ENCODE peak calls at places on chromosomes 12 and 14, in nine cellular contexts. U is psoas muscle; T is MM.1S; V is GM12865; A is adrenal gland; M is stimulated activated CD4-positive, alpha-beta T cell treated with anti-CD3 and anti-CD28 coated beads, Interleukin-15, amount 100 ng/mL, for 24 hours; H is cardiac muscle cell; W is RWPE2; Y is iPS-NIHi11. K is an unnamed sample.
A peak's percentile ranks its signal among the peaks of the same experiment; 100 is the strongest.

GRCh38 chr14:104140463-104141331 is 2.3 kb downstream of the KIF26A start:
- DNase-seq in U (peak; percentile 5), T (no peak), V (no peak), A (no peak), M (no peak), H (no peak), W (peak; percentile 58), Y (peak; percentile 7), K (no peak)

GRCh38 chr12:83084516-83085234 is 398.0 kb downstream of the TMTC2 start:
- DNase-seq in U (no peak), T (no peak), V (no peak), A (no peak), M (no peak), H (peak; percentile 12), W (no peak), Y (no peak), K (no peak)

GRCh38 chr14:34580381-34580780 is 40.9 kb upstream of the EAPP start:
- DNase-seq in U (no peak), T (no peak), V (no peak), A (peak; percentile 18), M (no peak), H (no peak), W (peak; percentile 11), Y (no peak), K (no peak)

GRCh38 chr14:87049886-87050820 is 942.8 kb downstream of the GALC start:
- DNase-seq in U (no peak), T (peak; percentile 31), V (peak; percentile 1), A (no peak), M (peak; percentile 3), H (peak; percentile 40), W (no peak), Y (peak; percentile 47), K (peak; percentile 33)

GRCh38 chr12:7856516-7856915 is 16.2 kb downstream of the SLC2A14 start:
- DNase-seq in U (no peak), T (no peak), V (no peak), A (no peak), M (no peak), H (no peak), W (no peak), Y (no peak), K (no peak)

GRCh38 chr12:131408484-131408883 is 302.4 kb upstream of the SFSWAP start:
- DNase-seq in U (no peak), T (no peak), V (no peak), A (no peak), M (no peak), H (no peak), W (no peak), Y (no peak), K (no peak)

GRCh38 chr12:779745-780734 is 27.7 kb downstream of the WNK1 start:
- DNase-seq in U (no peak), T (no peak), V (peak; percentile 23), A (no peak), M (no peak), H (peak; percentile 10), W (no peak), Y (peak; percentile 15), K (no peak)

GRCh38 chr12:41604830-41605229 is 416.7 kb downstream of the PDZRN4 start:
- DNase-seq in U (no peak), T (no peak), V (no peak), A (no peak), M (no peak), H (no peak), W (no peak), Y (no peak), K (no peak)

GRCh38 chr14:63388766-63389431 is 70.2 kb upstream of the GPHB5 start:
- DNase-seq in U (peak; percentile 62), T (peak; percentile 25), V (peak; percentile 80), A (peak; percentile 79), M (peak; percentile 72), H (peak; percentile 67), W (no peak), Y (peak; percentile 59), K (peak; percentile 70)

K was measured in erythroblast.